ENCODE peak calls at places on chromosomes 11 and 22, in nine cellular contexts. D, K, R, Q, H, W, J, T and I are unnamed samples.

GRCh38 chr11:94032066-94032465 is 10.9 kb downstream of the HEPHL1 start:
- DNase-seq in D (no peak), K (no peak), R (no peak), Q (no peak), H (no peak), W (no peak), J (peak; percentile 26), T (no peak), I (no peak)

GRCh38 chr11:124899376-124900145 is 1.9 kb upstream of the ROBO4 start:
- DNase-seq in D (peak; percentile 2), K (no peak), R (no peak), Q (no peak), H (no peak), W (no peak), J (no peak), T (no peak), I (no peak)

GRCh38 chr22:41831828-41832552 is 915 bp upstream of the SREBF2 start:
- DNase-seq in D (peak; percentile 29), K (peak; percentile 58), R (no peak), Q (no peak), H (no peak), W (no peak), J (no peak), T (peak; percentile 66), I (no peak)

GRCh38 chr11:105296386-105296785 is 156.8 kb upstream of the CARD18 start:
- DNase-seq in D (no peak), K (no peak), R (no peak), Q (no peak), H (no peak), W (no peak), J (no peak), T (no peak), I (no peak)

GRCh38 chr11:68904458-68904847 is 762 bp downstream of the IGHMBP2 start:
- DNase-seq in D (peak; percentile 64), K (no peak), R (no peak), Q (no peak), H (peak; percentile 13), W (no peak), J (peak; percentile 44), T (peak; percentile 26), I (peak; percentile 20)

GRCh38 chr22:46654927-46655595 is 34.9 kb downstream of the GRAMD4 start:
- DNase-seq in D (no peak), K (no peak), R (no peak), Q (no peak), H (no peak), W (no peak), J (no peak), T (no peak), I (no peak)

GRCh38 chr11:99020324-99021225 is at the start of gene CNTN5:
- DNase-seq in D (peak; percentile 50), K (peak; percentile 26), R (peak; percentile 73), Q (no peak), H (no peak), W (peak; percentile 69), J (peak; percentile 28), T (peak; percentile 95), I (peak; percentile 57)

GRCh38 chr22:22753526-22754267 is 109.3 kb downstream of the GGTLC2 start:
- DNase-seq in D (peak; percentile 63), K (peak; percentile 8), R (peak; percentile 86), Q (peak; percentile 63), H (peak; percentile 44), W (peak; percentile 56), J (peak; percentile 31), T (peak; percentile 56), I (peak; percentile 47)

GRCh38 chr11:2565447-2566222 is 120.8 kb downstream of the KCNQ1 start:
- DNase-seq in D (no peak), K (no peak), R (no peak), Q (no peak), H (no peak), W (no peak), J (peak; percentile 6), T (no peak), I (no peak)

GRCh38 chr22:32880061-32880460 is 78.6 kb downstream of the TIMP3 start:
- DNase-seq in D (no peak), K (no peak), R (no peak), Q (no peak), H (no peak), W (no peak), J (no peak), T (no peak), I (no peak)

GRCh38 chr11:65468874-65469333 is 29.9 kb upstream of the MALAT1 start:
- DNase-seq in D (no peak), K (no peak), R (peak; percentile 94), Q (no peak), H (no peak), W (no peak), J (peak; percentile 61), T (no peak), I (peak; percentile 16)

GRCh38 chr22:46726986-46727317 is 11.1 kb downstream of the CERK start:
- DNase-seq in D (no peak), K (no peak), R (no peak), Q (no peak), H (no peak), W (no peak), J (no peak), T (no peak), I (no peak)

GRCh38 chr11:128615612-128616011 is 28.3 kb upstream of the ETS1 start:
- DNase-seq in D (no peak), K (no peak), R (no peak), Q (no peak), H (no peak), W (no peak), J (no peak), T (no peak), I (no peak)

GRCh38 chr22:26846645-26847044 is 189.3 kb downstream of the MIAT start:
- DNase-seq in D (peak; percentile 40), K (no peak), R (no peak), Q (peak; percentile 36), H (no peak), W (no peak), J (no peak), T (no peak), I (no peak)

GRCh38 chr11:35944503-35945136 is 758 bp downstream of the LDLRAD3 start:
- DNase-seq in D (peak; percentile 60), K (no peak), R (peak; percentile 26), Q (no peak), H (no peak), W (peak; percentile 16), J (no peak), T (peak; percentile 54), I (no peak)